ENCODE peak calls at places on chromosomes 6 and 20, in five cellular contexts. R, G, X, J and H are unnamed samples.

GRCh38 chr6:39207421-39208232 is 21.6 kb downstream of the KCNK5 start:
- DNase-seq in R (no peak), X (no peak), G (no peak), J (no peak), H (no peak)

GRCh38 chr6:156395276-156395675 is 381.9 kb upstream of the ARID1B start:
- DNase-seq in R (peak; percentile 77), G (peak; percentile 38), X (no peak), J (no peak), H (no peak)

GRCh38 chr20:59781236-59781635 is 152.2 kb downstream of the SYCP2 start:
- DNase-seq in G (no peak), X (no peak), R (no peak), J (no peak), H (no peak)

GRCh38 chr20:38111366-38112232 is 53.5 kb downstream of the TGM2 start:
- DNase-seq in J (no peak), G (no peak), X (no peak), R (no peak), H (no peak)

GRCh38 chr6:53679446-53679933 is 13.9 kb upstream of the KLHL31 start:
- DNase-seq in G (no peak), J (peak; percentile 62), R (no peak), X (no peak), H (no peak)

GRCh38 chr6:74851598-74851997 is 354.3 kb downstream of the COL12A1 start:
- DNase-seq in G (no peak), J (no peak), X (no peak), R (no peak), H (no peak)

GRCh38 chr6:8195040-8195713 is 92.8 kb upstream of the EEF1E1 start:
- DNase-seq in X (no peak), R (no peak), G (no peak), J (peak; percentile 17), H (no peak)

GRCh38 chr6:89148016-89148750 is 2.3 kb downstream of the PM20D2 start:
- DNase-seq in J (no peak), R (no peak), G (no peak), X (no peak), H (no peak)

GRCh38 chr6:108896111-108896661 is 48.0 kb downstream of the ARMC2 start:
- DNase-seq in R (no peak), G (no peak), J (no peak), X (no peak), H (no peak)

GRCh38 chr6:77015350-77015749 is 447.9 kb downstream of the HTR1B start:
- DNase-seq in R (no peak), X (no peak), J (no peak), G (no peak), H (no peak)

GRCh38 chr6:2110504-2110903 is 134.9 kb downstream of the GMDS start:
- DNase-seq in R (no peak), J (no peak), X (no peak), G (no peak), H (no peak)

GRCh38 chr6:3789018-3789895 is 37.7 kb upstream of the PXDC1 start:
- DNase-seq in X (no peak), G (no peak), J (peak; percentile 100), R (no peak), H (no peak)

GRCh38 chr6:154030646-154031045 is 8.4 kb upstream of the OPRM1 start:
- DNase-seq in J (no peak), R (no peak), X (no peak), G (no peak), H (no peak)

GRCh38 chr20:13650474-13650873 is 11.7 kb upstream of the TASP1 start:
- DNase-seq in J (no peak), R (no peak), G (no peak), X (no peak), H (no peak)

GRCh38 chr6:157520117-157520406 is 139.1 kb downstream of the ZDHHC14 start:
- DNase-seq in J (no peak), X (no peak), R (no peak), G (no peak), H (no peak)

GRCh38 chr6:35739645-35740517 is 3.0 kb downstream of the ARMC12 start:
- DNase-seq in J (peak; percentile 94), R (no peak), X (no peak), G (no peak), H (no peak)

GRCh38 chr6:14713561-14713960 is 532.3 kb upstream of the JARID2 start:
- DNase-seq in R (no peak), X (no peak), G (no peak), J (no peak), H (no peak)

GRCh38 chr20:3727333-3728035 is 5.0 kb upstream of the HSPA12B start:
- DNase-seq in J (no peak), G (no peak), R (no peak), X (no peak), H (no peak)

GRCh38 chr6:89369009-89369408 is 16.5 kb upstream of the UBE2J1 start:
- DNase-seq in G (peak; percentile 76), R (peak; percentile 65), J (peak; percentile 35), X (peak; percentile 68), H (no peak)

GRCh38 chr6:72911463-72912153 is 289.7 kb downstream of the KCNQ5 start:
- DNase-seq in J (no peak), X (no peak), R (no peak), G (no peak), H (no peak)

GRCh38 chr6:34391023-34391485 is 1.4 kb downstream of the NUDT3 start:
- DNase-seq in J (peak; percentile 85), R (peak; percentile 35), X (no peak), G (no peak), H (no peak)

GRCh38 chr6:112203577-112204349 is 50.6 kb downstream of the LAMA4 start:
- DNase-seq in X (no peak), G (no peak), R (no peak), J (peak; percentile 10), H (no peak)

GRCh38 chr6:158008894-158009891 is 27.5 kb downstream of the SYNJ2 start:
- DNase-seq in G (no peak), R (peak; percentile 43), J (no peak), X (peak; percentile 67), H (peak; percentile 85)

GRCh38 chr20:54346269-54346668 is 129.1 kb upstream of the DOK5 start:
- DNase-seq in J (no peak), X (no peak), G (no peak), R (no peak), H (no peak)

GRCh38 chr6:142885182-142885867 is 59.7 kb downstream of the HIVEP2 start:
- DNase-seq in R (peak; percentile 15), G (no peak), J (peak; percentile 84), X (peak; percentile 26), H (no peak)
- TF ChIP-seq POLR2AphosphoS5 in R (peak; percentile 42), G (peak; percentile 77), J (no peak), X (no peak), H (no peak)

GRCh38 chr6:151403919-151404308 is 12.6 kb upstream of the ZBTB2 start:
- DNase-seq in R (no peak), J (no peak), X (no peak), G (no peak), H (no peak)
- TF ChIP-seq CTCF in R (no peak), J (no peak), X (no peak), G (no peak), H (no peak)

GRCh38 chr6:101294051-101294638 is 99.4 kb upstream of the GRIK2 start:
- DNase-seq in R (no peak), G (no peak), J (no peak), X (no peak), H (no peak)
- H3K27ac ChIP-seq in R (no peak overlapping the region), G (no peak overlapping the region), J (no peak overlapping the region), X (no peak overlapping the region), H (no peak overlapping the region)

GRCh38 chr6:105402981-105403935 is at the start of gene PREP:
- DNase-seq in X (peak; percentile 74), J (peak; percentile 67), R (peak; percentile 90), G (peak; percentile 91), H (peak; percentile 90)
- TF ChIP-seq POLR2AphosphoS5 in X (no peak), J (peak; percentile 31), R (peak; percentile 81), G (peak; percentile 65), H (no peak)

GRCh38 chr6:98775205-98775604 is 59.2 kb upstream of the POU3F2 start:
- DNase-seq in J (no peak), R (no peak), X (no peak), G (no peak), H (no peak)

GRCh38 chr6:98764378-98764911 is 69.9 kb upstream of the POU3F2 start:
- DNase-seq in G (no peak), J (no peak), X (no peak), R (no peak), H (no peak)

DNA sequence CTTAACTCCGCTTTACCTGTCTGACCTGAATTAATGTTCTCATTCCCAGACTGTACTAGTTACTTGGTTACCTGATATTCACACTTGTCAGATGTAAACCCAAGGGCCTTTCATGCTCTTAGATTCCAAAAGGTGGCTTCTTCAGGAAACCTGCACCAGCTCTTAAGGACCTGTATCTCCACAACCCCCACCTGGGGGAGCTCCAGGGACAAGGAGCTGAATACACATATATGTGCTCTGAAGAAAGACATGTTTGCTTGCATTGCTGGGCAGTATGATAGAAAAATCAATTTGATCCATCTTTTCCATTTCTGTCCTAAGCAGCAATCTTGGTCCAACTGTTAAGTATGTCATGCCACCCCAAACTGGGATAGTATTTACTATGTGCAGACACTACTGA is 64.8 kb upstream of the POU3F2 start:
- DNase-seq in J (peak; percentile 24), G (no peak), X (no peak), R (no peak), H (no peak)
- TF ChIP-seq CTCF in J (peak; percentile 28), G (no peak), X (no peak), R (no peak), H (no peak)

GRCh38 chr6:169669889-169670288 is 31.9 kb downstream of the WDR27 start:
- DNase-seq in R (no peak), J (no peak), X (no peak), G (no peak), H (no peak)

GRCh38 chr6:169671563-169671962 is 30.3 kb downstream of the WDR27 start:
- DNase-seq in J (no peak), X (no peak), R (no peak), G (no peak), H (no peak)

GRCh38 chr6:169667716-169668115 is 34.1 kb downstream of the WDR27 start:
- DNase-seq in J (no peak), R (no peak), G (no peak), X (no peak), H (no peak)

GRCh38 chr6:169668203-169668847 is 33.5 kb downstream of the WDR27 start:
- DNase-seq in G (no peak), J (no peak), X (no peak), R (no peak), H (no peak)

DNA sequence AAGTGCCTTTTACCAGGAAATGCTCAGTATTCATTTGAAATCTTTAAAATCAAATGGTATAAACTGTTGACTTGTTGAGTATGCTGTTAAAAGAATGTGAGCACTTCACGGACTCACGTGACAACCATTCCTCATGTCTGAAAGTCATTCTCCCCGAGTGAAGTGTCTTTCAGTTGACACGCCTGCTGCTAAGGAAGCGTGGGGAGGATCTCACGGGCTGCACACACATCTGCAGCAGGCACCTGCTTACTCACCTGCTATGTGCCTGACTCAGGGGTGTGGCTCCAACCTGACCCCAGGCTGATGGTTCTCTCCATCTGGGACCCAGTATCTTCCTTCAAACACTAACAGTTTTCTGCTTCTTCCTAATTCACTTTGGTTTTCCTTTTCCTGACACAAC is 32.7 kb downstream of the WDR27 start:
- DNase-seq in X (no peak), R (no peak), J (no peak), G (no peak), H (no peak)
- H3K27ac ChIP-seq in X (no peak overlapping the region), R (no peak overlapping the region), J (no peak overlapping the region), G (no peak overlapping the region), H (peak overlapping the region; percentile 38)

GRCh38 chr6:161649841-161650240 is 376.0 kb upstream of the AGPAT4 start:
- DNase-seq in R (no peak), G (no peak), J (no peak), X (no peak), H (no peak)

GRCh38 chr6:161654209-161654608 is 380.3 kb upstream of the AGPAT4 start:
- DNase-seq in J (no peak), X (no peak), R (no peak), G (no peak), H (no peak)

GRCh38 chr6:161651949-161652348 is 378.1 kb upstream of the AGPAT4 start:
- DNase-seq in X (no peak), J (no peak), G (no peak), R (no peak), H (no peak)
- TF ChIP-seq POLR2AphosphoS5 in X (no peak), J (no peak), G (no peak), R (no peak), H (no peak)